ENCODE peak calls at places on chromosomes 13 and 19, in six cellular contexts. I is tibial artery, O is fibroblast of lung, A is adrenal gland, M is transverse colon, V is cardiac fibroblast. H is an unnamed sample.

GRCh38 chr19:58356236-58356970 is 3.1 kb upstream of the A1BG start:
- DNase-seq in I (no peak), O (peak), A (no peak), M (no peak), V (peak), H (no peak)

GRCh38 chr19:752652-753517 is 2.0 kb downstream of the MISP start:
- DNase-seq in I (peak), O (peak), A (peak), M (peak), V (peak), H (no peak)

GRCh38 chr13:91639316-91639715 is 240.9 kb downstream of the GPC5 start:
- DNase-seq in I (no peak), O (peak), A (no peak), M (no peak), V (peak), H (no peak)

GRCh38 chr13:75402787-75403186 is 79.2 kb downstream of the TBC1D4 start:
- DNase-seq in I (no peak), O (no peak), A (no peak), M (no peak), V (no peak), H (no peak)

GRCh38 chr19:2561221-2561620 is 85.3 kb downstream of the GADD45B start:
- DNase-seq in I (no peak), O (no peak), A (peak), M (no peak), V (no peak), H (no peak)

GRCh38 chr13:113874579-113875428 is 10.9 kb upstream of the GAS6 start:
- DNase-seq in I (no peak), O (no peak), A (no peak), M (no peak), V (no peak), H (no peak)

GRCh38 chr13:39536274-39536673 is 66.7 kb downstream of the LHFPL6 start:
- DNase-seq in I (no peak), O (no peak), A (no peak), M (no peak), V (no peak), H (no peak)

GRCh38 chr19:39136225-39136940 is 10.8 kb downstream of the PAK4 start:
- DNase-seq in I (no peak), O (no peak), A (peak), M (peak), V (no peak), H (no peak)

GRCh38 chr19:53808710-53809125 is 15.4 kb downstream of the NLRP12 start:
- DNase-seq in I (no peak), O (peak), A (no peak), M (no peak), V (peak), H (no peak)
- TF ChIP-seq CTCF in I (no peak), O (peak), A (no peak), M (no peak), V (peak), H (no peak)

GRCh38 chr13:30158774-30159445 is 148.4 kb downstream of the KATNAL1 start:
- DNase-seq in I (no peak), O (peak), A (peak), M (no peak), V (peak), H (no peak)

GRCh38 chr13:30156270-30156669 is 151.1 kb downstream of the KATNAL1 start:
- DNase-seq in I (no peak), O (no peak), A (no peak), M (no peak), V (no peak), H (no peak)

GRCh38 chr13:30156826-30157615 is 150.3 kb downstream of the KATNAL1 start:
- DNase-seq in I (no peak), O (no peak), A (no peak), M (no peak), V (no peak), H (no peak)

GRCh38 chr13:30159446-30159839 is 147.9 kb downstream of the KATNAL1 start:
- DNase-seq in I (no peak), O (peak), A (no peak), M (no peak), V (peak), H (no peak)

GRCh38 chr13:30157616-30157993 is 149.7 kb downstream of the KATNAL1 start:
- DNase-seq in I (no peak), O (no peak), A (no peak), M (no peak), V (no peak), H (no peak)
- H3K4me3 ChIP-seq in I (no peak), O (no peak), A (no peak), M (no peak), V (no peak), H (no peak)

DNA sequence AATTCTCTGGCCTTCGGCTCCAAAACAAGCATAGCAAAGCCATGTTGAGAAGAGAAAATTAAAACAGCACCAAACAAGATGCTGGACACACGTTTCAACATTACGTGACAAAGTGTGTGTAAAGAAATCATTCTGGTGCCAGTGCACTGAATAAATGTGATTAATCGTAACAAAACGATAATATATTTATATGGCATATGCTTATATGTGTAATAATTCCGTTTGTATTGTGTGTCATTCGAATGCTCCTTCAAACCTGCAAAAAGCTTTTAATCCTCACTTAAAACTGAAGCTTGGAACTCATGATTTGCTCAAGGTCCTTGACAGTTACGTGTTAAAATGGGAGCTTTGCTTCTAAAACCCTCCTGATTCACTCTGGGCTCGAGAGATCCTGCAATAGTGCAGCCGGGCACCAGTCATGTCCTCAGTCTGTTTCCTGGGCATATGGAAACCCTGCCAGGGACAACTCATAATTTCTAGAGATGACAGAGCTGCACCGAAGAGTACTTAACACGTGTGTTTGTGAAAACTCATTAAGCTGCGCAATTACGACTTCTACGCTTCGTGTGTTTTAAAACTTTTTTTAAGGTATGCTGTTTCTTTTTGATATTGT is 731 bp upstream of the AKAP8L start:
- DNase-seq in I (no peak), O (no peak), A (peak), M (no peak), V (no peak), H (no peak)
- TF ChIP-seq CTCF in I (no peak), O (no peak), A (no peak), M (peak), V (no peak), H (no peak)

DNA sequence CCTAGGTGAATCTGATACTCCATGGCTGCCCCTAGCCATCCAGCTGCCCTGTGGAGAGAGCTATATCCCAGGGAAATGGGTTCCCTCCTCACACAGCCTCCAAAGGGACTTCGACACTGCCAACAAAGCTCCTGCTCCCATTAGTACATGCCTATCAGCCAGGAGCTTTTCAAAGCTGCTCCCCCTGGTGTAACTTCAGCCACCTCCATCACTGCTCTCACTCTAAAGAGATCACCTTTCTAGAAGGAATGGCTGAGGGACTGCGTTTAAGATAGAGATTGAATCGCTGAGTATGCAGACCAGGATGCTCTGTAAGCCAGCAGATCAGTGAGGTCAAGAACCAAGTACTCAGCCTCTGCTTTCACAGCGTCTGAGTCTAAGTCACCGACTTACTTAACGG is 213.7 kb downstream of the NALCN start:
- DNase-seq in I (no peak), O (no peak), A (no peak), M (no peak), V (no peak), H (no peak)
- H3K4me3 ChIP-seq in I (no peak), O (no peak), A (no peak), M (no peak), V (no peak), H (no peak)